ENCODE peak calls at places on chromosomes 4 and X, in eight cellular contexts. G, K, J, Y, C, B, D and M are unnamed samples.

GRCh38 chr4:70892086-70892769 is 9.9 kb upstream of the MOB1B start:
- DNase-seq in G (no peak), K (no peak), J (no peak), Y (no peak), C (no peak), B (no peak), D (no peak), M (no peak)

GRCh38 chrX:44874481-44875184 is 1.6 kb downstream of the KDM6A start:
- DNase-seq in G (peak; percentile 12), K (no peak), J (peak; percentile 66), Y (no peak), C (no peak), B (no peak), D (no peak), M (no peak)

GRCh38 chrX:72685810-72686465 is 28.2 kb downstream of the PHKA1 start:
- DNase-seq in G (no peak), K (no peak), J (peak; percentile 62), Y (no peak), C (no peak), B (peak; percentile 2), D (no peak), M (no peak)

GRCh38 chr4:2478220-2478619 is 9.3 kb downstream of the RNF4 start:
- DNase-seq in G (no peak), K (no peak), J (no peak), Y (no peak), C (no peak), B (no peak), D (no peak), M (no peak)

GRCh38 chrX:153438522-153438921 is 7.3 kb downstream of the TREX2 start:
- DNase-seq in G (no peak), K (no peak), J (peak; percentile 49), Y (no peak), C (no peak), B (no peak), D (peak; percentile 28), M (peak; percentile 6)

GRCh38 chr4:51830146-51830545 is 12.8 kb upstream of the DCUN1D4 start:
- DNase-seq in G (no peak), K (no peak), J (peak; percentile 13), Y (no peak), C (no peak), B (no peak), D (no peak), M (no peak)

GRCh38 chr4:145935253-145936141 is 3.1 kb downstream of the ZNF827 start:
- DNase-seq in G (peak; percentile 73), K (peak; percentile 26), J (peak; percentile 40), Y (no peak), C (peak; percentile 62), B (no peak), D (peak; percentile 30), M (no peak)

GRCh38 chr4:145278341-145279121 is 98.1 kb upstream of the OTUD4 start:
- DNase-seq in G (no peak), K (no peak), J (peak; percentile 62), Y (no peak), C (no peak), B (no peak), D (no peak), M (no peak)

GRCh38 chr4:151117371-151117962 is 18.0 kb downstream of the RPS3A start:
- DNase-seq in G (peak; percentile 70), K (peak; percentile 70), J (peak; percentile 80), Y (peak; percentile 18), C (peak; percentile 65), B (no peak), D (peak; percentile 54), M (peak; percentile 37)

GRCh38 chr4:23969635-23970034 is 79.8 kb upstream of the PPARGC1A start:
- DNase-seq in G (no peak), K (no peak), J (no peak), Y (no peak), C (no peak), B (no peak), D (no peak), M (no peak)

GRCh38 chr4:12555011-12555410 is 929.1 kb downstream of the RAB28 start:
- DNase-seq in G (no peak), K (no peak), J (no peak), Y (no peak), C (no peak), B (no peak), D (no peak), M (no peak)

GRCh38 chr4:53618321-53618720 is 27.0 kb upstream of the LNX1 start:
- DNase-seq in G (no peak), K (no peak), J (no peak), Y (no peak), C (no peak), B (no peak), D (no peak), M (peak; percentile 9)

GRCh38 chr4:169229571-169230028 is 41.2 kb downstream of the SH3RF1 start:
- DNase-seq in G (no peak), K (no peak), J (peak; percentile 95), Y (peak; percentile 96), C (no peak), B (peak; percentile 93), D (no peak), M (peak; percentile 40)

GRCh38 chrX:21153503-21153902 is 220.7 kb upstream of the CNKSR2 start:
- DNase-seq in G (no peak), K (no peak), J (peak; percentile 72), Y (peak; percentile 10), C (no peak), B (no peak), D (no peak), M (no peak)

GRCh38 chrX:106899276-106899675 is 3.9 kb downstream of the RIPPLY1 start:
- DNase-seq in G (no peak), K (no peak), J (no peak), Y (no peak), C (no peak), B (no peak), D (no peak), M (no peak)

GRCh38 chrX:110402091-110402854 is 43.6 kb downstream of the RTL9 start:
- DNase-seq in G (no peak), K (no peak), J (peak; percentile 86), Y (no peak), C (peak; percentile 38), B (no peak), D (no peak), M (no peak)

GRCh38 chr4:8239661-8240060 is 29.9 kb upstream of the HTRA3 start:
- DNase-seq in G (no peak), K (no peak), J (no peak), Y (no peak), C (no peak), B (no peak), D (no peak), M (no peak)

GRCh38 chr4:106584590-106584989 is 216.0 kb upstream of the GIMD1 start:
- DNase-seq in G (no peak), K (no peak), J (peak; percentile 15), Y (no peak), C (no peak), B (no peak), D (no peak), M (no peak)

GRCh38 chr4:13306356-13306755 is 177.8 kb downstream of the RAB28 start:
- DNase-seq in G (no peak), K (no peak), J (no peak), Y (no peak), C (no peak), B (no peak), D (no peak), M (no peak)

GRCh38 chr4:529563-529962 is 30.6 kb downstream of the PIGG start:
- DNase-seq in G (no peak), K (no peak), J (no peak), Y (no peak), C (no peak), B (no peak), D (no peak), M (no peak)

GRCh38 chrX:30593435-30594200 is 16.1 kb upstream of the TASL start:
- DNase-seq in G (no peak), K (no peak), J (no peak), Y (no peak), C (peak; percentile 28), B (no peak), D (no peak), M (no peak)

GRCh38 chr4:76790377-76790776 is 107.6 kb downstream of the SOWAHB start:
- DNase-seq in G (no peak), K (no peak), J (no peak), Y (no peak), C (no peak), B (no peak), D (no peak), M (no peak)

GRCh38 chr4:113444386-113444785 is 317.2 kb downstream of the CAMK2D start:
- DNase-seq in G (no peak), K (no peak), J (peak; percentile 64), Y (no peak), C (no peak), B (no peak), D (no peak), M (no peak)

GRCh38 chrX:154540897-154541535 is 5.6 kb downstream of the G6PD start:
- DNase-seq in G (no peak), K (no peak), J (no peak), Y (no peak), C (no peak), B (no peak), D (no peak), M (no peak)

GRCh38 chr4:16837475-16837874 is 61.0 kb downstream of the LDB2 start:
- DNase-seq in G (no peak), K (no peak), J (no peak), Y (no peak), C (no peak), B (no peak), D (no peak), M (no peak)

GRCh38 chrX:150459168-150459567 is 96.1 kb downstream of the MAMLD1 start:
- DNase-seq in G (no peak), K (no peak), J (no peak), Y (no peak), C (no peak), B (no peak), D (no peak), M (no peak)

GRCh38 chrX:5632061-5632614 is 596.5 kb downstream of the NLGN4X start:
- DNase-seq in G (peak; percentile 10), K (no peak), J (no peak), Y (no peak), C (no peak), B (no peak), D (no peak), M (no peak)

GRCh38 chr4:154503598-154503997 is 12.0 kb upstream of the DCHS2 start:
- DNase-seq in G (no peak), K (no peak), J (peak; percentile 41), Y (no peak), C (no peak), B (no peak), D (no peak), M (no peak)

GRCh38 chrX:47068214-47068613 is 10.0 kb upstream of the RGN start:
- DNase-seq in G (no peak), K (no peak), J (no peak), Y (no peak), C (no peak), B (no peak), D (no peak), M (no peak)

GRCh38 chr4:169840554-169840953 is 82.8 kb upstream of the HPF1 start:
- DNase-seq in G (no peak), K (no peak), J (no peak), Y (no peak), C (no peak), B (no peak), D (no peak), M (no peak)

GRCh38 chr4:38868055-38868965 is 704 bp downstream of the FAM114A1 start:
- DNase-seq in G (peak; percentile 31), K (peak; percentile 17), J (peak; percentile 72), Y (no peak), C (peak; percentile 38), B (no peak), D (peak; percentile 25), M (no peak)

GRCh38 chrX:349196-349595 is 30.6 kb upstream of the GTPBP6 start:
- DNase-seq in G (no peak), K (no peak), J (no peak), Y (no peak), C (no peak), B (no peak), D (no peak), M (no peak)

GRCh38 chr4:145818001-145818400 is 120.6 kb downstream of the ZNF827 start:
- DNase-seq in G (no peak), K (no peak), J (no peak), Y (no peak), C (no peak), B (no peak), D (no peak), M (no peak)

GRCh38 chr4:169582706-169583105 is 29.7 kb downstream of the NEK1 start:
- DNase-seq in G (no peak), K (no peak), J (peak; percentile 18), Y (no peak), C (no peak), B (no peak), D (no peak), M (no peak)